ENCODE peak calls at places on chromosome 17, in ten cellular contexts. V, G, W, O, B, X, P, U, F and Z are unnamed samples.

GRCh38 chr17:44913676-44914075 is 1.6 kb downstream of the GFAP start:
- DNase-seq in V (no peak), G (no peak), W (no peak), O (no peak), B (no peak), X (no peak), P (no peak), U (no peak), F (no peak), Z (no peak)

GRCh38 chr17:75587718-75588545 is at the start of gene MYO15B:
- DNase-seq in V (peak), G (no peak), W (peak), O (no peak), B (peak), X (no peak), P (no peak), U (peak), F (peak), Z (no peak)

GRCh38 chr17:39663688-39664580 is 1.2 kb upstream of the TCAP start:
- DNase-seq in V (peak), G (no peak), W (no peak), O (no peak), B (peak), X (no peak), P (no peak), U (no peak), F (peak), Z (no peak)

GRCh38 chr17:74744714-74745547 is 3.5 kb upstream of the NHERF1 start:
- DNase-seq in V (peak), G (peak), W (peak), O (peak), B (no peak), X (peak), P (peak), U (peak), F (peak), Z (peak)

GRCh38 chr17:6695565-6695964 is 17.6 kb downstream of the SLC13A5 start:
- DNase-seq in V (no peak), G (no peak), W (no peak), O (no peak), B (no peak), X (no peak), P (no peak), U (no peak), F (no peak), Z (no peak)

GRCh38 chr17:64470676-64471075 is 21.8 kb downstream of the MILR1 start:
- DNase-seq in V (no peak), G (no peak), W (no peak), O (no peak), B (no peak), X (no peak), P (no peak), U (no peak), F (no peak), Z (no peak)

GRCh38 chr17:74213897-74214386 is 571 bp downstream of the TTYH2 start:
- DNase-seq in V (no peak), G (no peak), W (no peak), O (no peak), B (no peak), X (no peak), P (no peak), U (no peak), F (no peak), Z (no peak)

GRCh38 chr17:49784636-49785035 is 3.8 kb upstream of the KAT7 start:
- DNase-seq in V (no peak), G (no peak), W (no peak), O (no peak), B (no peak), X (no peak), P (peak), U (no peak), F (no peak), Z (no peak)

GRCh38 chr17:76432712-76433336 is 20.1 kb downstream of the UBE2O start:
- DNase-seq in V (no peak), G (no peak), W (no peak), O (no peak), B (no peak), X (no peak), P (peak), U (no peak), F (no peak), Z (no peak)

GRCh38 chr17:78306913-78307312 is 53.0 kb downstream of the SOCS3 start:
- DNase-seq in V (no peak), G (no peak), W (no peak), O (no peak), B (no peak), X (no peak), P (no peak), U (no peak), F (no peak), Z (no peak)